ENCODE peak calls at places on chromosomes 1 and 21, in ten cellular contexts. C is PC-3; E is MM.1S; W is IMR-90; H is brain microvascular endothelial cell; X is tibial nerve; A is fibroblast of the aortic adventitia; T is endothelial cell of umbilical vein; M is stomach; U is CD8-positive, alpha-beta T cell. J is an unnamed sample.

GRCh38 chr1:27099154-27099903 is 55.6 kb downstream of the SLC9A1 start:
- DNase-seq in T (no peak), H (peak; percentile 73), E (no peak), A (peak; percentile 85), U (no peak), M (peak; percentile 48), X (peak; percentile 47), C (peak; percentile 92), W (peak; percentile 83), J (peak; percentile 21)

GRCh38 chr1:32454726-32455125 is 10.1 kb upstream of the ZBTB8B start:
- DNase-seq in E (no peak), M (no peak), X (no peak), H (peak; percentile 55), A (peak; percentile 76), T (peak; percentile 85), W (no peak), C (peak; percentile 83), U (no peak), J (no peak)

GRCh38 chr1:5507340-5507739 is 484.9 kb downstream of the NPHP4 start:
- DNase-seq in U (no peak), X (no peak), C (no peak), E (no peak), H (no peak), A (no peak), T (no peak), M (no peak), W (no peak), J (no peak)

GRCh38 chr1:112262301-112262700 is 133.7 kb upstream of the CTTNBP2NL start:
- DNase-seq in X (no peak), W (no peak), E (no peak), U (no peak), A (no peak), T (no peak), M (no peak), C (no peak), H (no peak), J (no peak)

GRCh38 chr1:237032029-237032428 is 10.0 kb upstream of the RYR2 start:
- DNase-seq in X (no peak), U (no peak), E (no peak), H (peak; percentile 3), W (no peak), T (no peak), C (peak; percentile 21), M (no peak), A (no peak), J (no peak)

GRCh38 chr1:211731456-211732275 is 56.2 kb upstream of the NEK2 start:
- DNase-seq in M (no peak), H (no peak), C (no peak), U (no peak), E (no peak), X (no peak), T (no peak), A (no peak), W (no peak), J (no peak)

GRCh38 chr1:11804666-11805453 is 904 bp downstream of the MTHFR start:
- DNase-seq in T (peak; percentile 31), W (peak; percentile 56), A (peak; percentile 78), X (peak; percentile 51), M (peak; percentile 66), H (peak; percentile 20), E (peak; percentile 22), U (peak; percentile 33), C (peak; percentile 12), J (no peak)

GRCh38 chr1:4825841-4826450 is 171.5 kb downstream of the AJAP1 start:
- DNase-seq in U (peak; percentile 23), T (no peak), W (no peak), C (peak; percentile 41), A (no peak), M (no peak), E (no peak), H (peak; percentile 13), X (no peak), J (no peak)

GRCh38 chr1:1364266-1364665 is 5.9 kb upstream of the MXRA8 start:
- DNase-seq in H (no peak), T (no peak), U (no peak), C (peak; percentile 96), X (no peak), E (no peak), A (no peak), M (no peak), W (no peak), J (no peak)

GRCh38 chr1:160131803-160132565 is 16.4 kb downstream of the ATP1A2 start:
- DNase-seq in T (no peak), H (no peak), X (no peak), C (no peak), A (no peak), E (no peak), U (no peak), W (no peak), M (peak; percentile 79), J (no peak)

GRCh38 chr1:157882560-157882959 is 41.0 kb upstream of the CD5L start:
- DNase-seq in A (no peak), E (no peak), X (no peak), T (no peak), C (no peak), M (no peak), W (no peak), U (no peak), H (no peak), J (no peak)

GRCh38 chr1:209431402-209431801 is 152.1 kb upstream of the CAMK1G start:
- DNase-seq in H (no peak), A (no peak), U (no peak), M (no peak), C (no peak), W (no peak), X (no peak), E (no peak), T (no peak), J (no peak)

GRCh38 chr1:224668991-224669390 is 52.9 kb downstream of the CNIH3 start:
- DNase-seq in T (no peak), W (no peak), H (no peak), E (no peak), M (no peak), U (no peak), A (no peak), X (no peak), C (no peak), J (no peak)

GRCh38 chr1:9908846-9909221 is 1.2 kb downstream of the CTNNBIP1 start:
- DNase-seq in H (no peak), U (no peak), T (no peak), M (no peak), W (no peak), C (peak; percentile 46), A (no peak), E (no peak), X (no peak), J (no peak)

GRCh38 chr1:28437924-28438699 is 67.7 kb upstream of the RCC1 start:
- DNase-seq in W (peak; percentile 96), U (no peak), A (peak; percentile 97), T (peak; percentile 95), E (peak; percentile 81), C (peak; percentile 97), M (peak; percentile 76), X (peak; percentile 61), H (peak; percentile 89), J (peak; percentile 93)

GRCh38 chr1:28436211-28436769 is 66.8 kb downstream of the PHACTR4 start:
- DNase-seq in M (no peak), X (no peak), H (no peak), E (no peak), W (no peak), C (peak; percentile 18), T (no peak), A (no peak), U (no peak), J (no peak)

GRCh38 chr1:28439320-28439719 is 66.5 kb upstream of the RCC1 start:
- DNase-seq in X (no peak), A (no peak), H (no peak), W (no peak), M (no peak), T (peak; percentile 38), C (no peak), E (no peak), U (no peak), J (no peak)

GRCh38 chr1:28441674-28442073 is 64.2 kb upstream of the RCC1 start:
- DNase-seq in M (no peak), T (no peak), X (no peak), U (no peak), C (no peak), A (no peak), W (no peak), E (no peak), H (peak; percentile 40), J (no peak)

GRCh38 chr1:28437260-28437923 is 67.9 kb downstream of the PHACTR4 start:
- DNase-seq in M (no peak), H (peak; percentile 80), A (peak; percentile 77), T (peak; percentile 68), E (no peak), W (peak; percentile 80), C (peak; percentile 71), X (no peak), U (no peak), J (peak; percentile 36)
- H3K4me3 ChIP-seq in M (peak overlapping the region; percentile 7), H (no peak overlapping the region), A (peak overlapping the region; percentile 6), T (no peak overlapping the region), E (peak overlapping the region; percentile 58), W (no peak overlapping the region), C (peak overlapping the region; percentile 67), X (no peak overlapping the region), U (no peak overlapping the region), J (no peak overlapping the region)

DNA sequence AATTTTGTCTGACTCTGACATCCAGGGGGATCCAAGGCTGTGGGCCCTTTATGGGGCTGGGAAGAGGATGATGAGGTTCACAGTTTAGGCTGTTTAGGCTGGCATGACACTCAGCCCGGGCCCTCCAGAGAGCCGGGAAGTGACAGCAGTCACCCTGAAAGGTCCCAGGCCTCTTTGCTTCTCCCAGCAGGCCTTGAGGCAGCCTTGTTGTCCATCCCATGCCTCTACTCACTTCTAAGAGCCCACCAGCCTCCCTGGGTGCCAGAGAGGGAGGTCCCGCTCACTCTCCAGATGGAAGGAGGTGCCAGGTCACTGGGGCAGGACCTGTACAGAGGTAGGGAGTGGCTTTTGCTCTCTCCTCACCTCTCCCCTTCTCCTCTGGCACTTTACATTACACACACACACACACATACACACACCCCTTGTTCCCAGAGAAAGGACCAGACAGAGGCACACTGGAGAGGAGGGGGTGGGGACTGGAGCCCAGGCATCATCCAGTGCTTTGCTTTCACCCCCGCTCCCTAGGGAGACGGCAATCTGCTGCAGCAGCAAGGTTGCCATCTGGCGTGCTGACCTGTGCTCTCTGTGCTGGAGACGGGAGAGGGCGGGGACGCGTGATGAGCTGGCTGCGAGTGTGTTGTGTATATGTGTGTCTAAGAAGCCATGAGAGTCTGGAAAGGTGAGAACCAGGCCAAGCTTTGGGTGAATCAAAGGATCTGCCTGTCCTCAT is 4.6 kb downstream of the KLHDC8A start:
- DNase-seq in C (peak; percentile 58), X (no peak), U (no peak), M (peak; percentile 38), A (peak; percentile 41), W (peak; percentile 40), E (peak; percentile 49), T (no peak), H (no peak), J (no peak)
- TF ChIP-seq CTCF in C (peak; percentile 14), X (no peak), U (no peak), M (no peak), A (no peak), W (no peak), E (peak; percentile 19), T (no peak), H (no peak), J (no peak)

GRCh38 chr21:15195768-15196167 is 131.0 kb upstream of the NRIP1 start:
- DNase-seq in T (no peak), A (no peak), X (no peak), W (no peak), E (no peak), C (no peak), H (no peak), M (no peak), U (no peak), J (no peak)
- H3K4me3 ChIP-seq in T (no peak overlapping the region), A (no peak overlapping the region), X (no peak overlapping the region), W (no peak overlapping the region), E (no peak overlapping the region), C (no peak overlapping the region), H (no peak overlapping the region), M (no peak overlapping the region), U (no peak overlapping the region), J (no peak overlapping the region)

GRCh38 chr1:99438656-99439055 is 174.4 kb downstream of the PLPPR4 start:
- DNase-seq in M (no peak), X (no peak), U (no peak), A (no peak), T (no peak), E (no peak), C (peak; percentile 69), H (peak; percentile 17), W (peak; percentile 6), J (no peak)
- TF ChIP-seq CTCF in M (no peak), X (no peak), U (no peak), A (no peak), T (no peak), E (no peak), C (no peak), H (no peak), W (no peak), J (no peak)

J was measured in AG04449.